ENCODE peak calls at places on chromosomes 7 and 10, in six cellular contexts. J is SK-N-SH, P is H1, R is esophagus muscularis mucosa, G is A549, C is transverse colon. U is an unnamed sample.
A peak's percentile ranks its signal among the peaks of the same experiment; 100 is the strongest.

GRCh38 chr10:57982091-57982490 is 285.6 kb downstream of the IPMK start:
- DNase-seq in J (no peak), P (no peak), R (no peak), G (no peak), C (no peak), U (no peak)

GRCh38 chr10:102775973-102776669 is 32.4 kb downstream of the WBP1L start:
- DNase-seq in J (peak; percentile 66), P (no peak), R (peak; percentile 96), G (no peak), C (peak; percentile 59), U (peak; percentile 52)

GRCh38 chr10:36677170-36677768 is 448.1 kb upstream of the ANKRD30A start:
- DNase-seq in J (no peak), P (no peak), R (no peak), G (no peak), C (no peak), U (no peak)

GRCh38 chr7:129721139-129721538 is 109.6 kb downstream of the NRF1 start:
- DNase-seq in J (no peak), P (no peak), R (no peak), G (no peak), C (no peak), U (no peak)

GRCh38 chr7:473211-473734 is 46.4 kb downstream of the PDGFA start:
- DNase-seq in J (no peak), P (no peak), R (no peak), G (no peak), C (no peak), U (peak; percentile 21)

GRCh38 chr7:105721571-105722104 is 140.3 kb upstream of the EFCAB10 start:
- DNase-seq in J (no peak), P (peak; percentile 19), R (no peak), G (no peak), C (no peak), U (no peak)

GRCh38 chr7:98949336-98950044 is 71.2 kb downstream of the TRRAP start:
- DNase-seq in J (no peak), P (no peak), R (no peak), G (no peak), C (no peak), U (no peak)

GRCh38 chr10:24008164-24009066 is 200.5 kb upstream of the KIAA1217 start:
- DNase-seq in J (no peak), P (no peak), R (no peak), G (no peak), C (no peak), U (no peak)

GRCh38 chr7:94050046-94050445 is 45.9 kb upstream of the BET1 start:
- DNase-seq in J (no peak), P (no peak), R (no peak), G (no peak), C (peak; percentile 12), U (no peak)

GRCh38 chr10:2925631-2926030 is 141.7 kb upstream of the PFKP start:
- DNase-seq in J (no peak), P (no peak), R (no peak), G (no peak), C (peak; percentile 30), U (peak; percentile 46)

GRCh38 chr10:77428776-77429395 is 208.7 kb downstream of the KCNMA1 start:
- DNase-seq in J (no peak), P (no peak), R (no peak), G (peak; percentile 62), C (peak; percentile 49), U (peak; percentile 48)

GRCh38 chr10:4426866-4427265 is 399.1 kb upstream of the AKR1E2 start:
- DNase-seq in J (no peak), P (no peak), R (no peak), G (no peak), C (no peak), U (no peak)

DNA sequence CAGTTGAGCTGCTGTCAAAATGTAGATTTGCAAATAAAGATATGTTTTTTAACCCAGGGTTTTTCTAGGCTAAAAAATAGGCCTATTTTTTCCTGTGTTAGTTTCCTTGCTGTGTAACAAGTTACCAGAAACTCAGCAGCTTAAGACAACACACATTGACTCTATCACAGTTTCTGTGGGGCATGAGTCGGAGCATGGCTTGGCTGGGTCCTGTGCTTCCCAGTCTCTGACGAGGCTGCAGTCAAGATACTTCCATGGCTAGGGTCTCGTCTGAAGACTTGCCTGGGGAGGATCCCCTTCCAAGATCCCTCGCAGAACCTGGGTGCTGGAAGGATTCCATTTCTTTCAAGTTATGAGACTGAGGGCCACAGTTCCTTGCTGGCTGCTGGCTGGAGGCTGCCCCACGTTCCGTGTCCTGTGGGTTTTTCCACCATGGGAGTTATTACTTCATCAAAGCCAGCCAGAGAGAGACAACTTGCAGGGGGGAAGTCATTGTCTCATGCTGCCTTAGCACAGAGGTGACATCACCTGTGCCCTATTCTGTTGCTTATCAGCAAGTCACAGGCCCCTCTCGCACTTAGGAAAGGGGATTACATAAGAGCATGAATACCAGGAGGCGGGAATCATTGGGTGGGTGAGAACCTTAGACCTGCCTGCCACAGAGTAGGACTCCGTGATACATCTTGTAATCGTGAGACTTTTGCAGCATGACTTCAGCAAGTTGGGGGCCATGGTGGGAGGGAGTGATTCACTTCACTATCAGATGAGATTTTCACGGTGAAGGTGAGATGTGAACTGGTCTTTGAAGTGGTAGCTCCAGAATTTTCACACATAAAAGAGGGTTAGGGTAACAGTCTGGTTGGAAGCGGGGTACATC is 77.9 kb downstream of the CCNY start:
- DNase-seq in J (no peak), P (no peak), R (no peak), G (no peak), C (no peak), U (no peak)
- TF ChIP-seq EP300 in J (no peak), P (no peak), R (no peak), G (no peak), C (no peak), U (no peak)

GRCh38 chr7:28160551-28160991 is 20.0 kb downstream of the JAZF1 start:
- DNase-seq in J (no peak), P (no peak), R (no peak), G (no peak), C (no peak), U (no peak)
- H3K4me3 ChIP-seq in J (no peak overlapping the region), P (no peak overlapping the region), R (no peak overlapping the region), G (no peak overlapping the region), C (no peak overlapping the region), U (no peak overlapping the region)

GRCh38 chr7:41152179-41152678 is 550.7 kb downstream of the INHBA start:
- DNase-seq in J (no peak), P (no peak), R (no peak), G (no peak), C (no peak), U (no peak)
- TF ChIP-seq EP300 in J (no peak), P (no peak), R (no peak), G (no peak), C (no peak), U (no peak)

DNA sequence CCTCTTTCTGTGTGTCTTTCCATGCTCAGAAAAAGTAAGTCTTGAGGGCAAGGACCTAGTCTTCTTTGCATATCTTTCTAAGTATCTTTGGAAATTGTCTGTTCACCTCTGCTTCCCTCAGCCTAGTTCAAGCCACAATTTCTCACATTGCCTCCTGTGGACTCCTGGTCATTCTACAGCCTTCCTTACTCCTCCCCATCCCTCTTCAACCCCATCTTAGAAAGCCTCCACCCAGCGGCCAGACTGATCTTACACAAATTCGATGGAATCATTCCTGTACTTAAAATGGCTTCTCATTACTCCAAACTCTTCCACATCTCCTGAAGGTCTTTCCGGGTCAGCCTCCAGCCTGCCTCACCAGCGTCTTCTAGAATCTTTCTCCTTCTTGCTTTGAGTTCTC is 24.1 kb upstream of the AGK start:
- DNase-seq in J (no peak), P (no peak), R (no peak), G (peak; percentile 19), C (no peak), U (no peak)
- H3K4me3 ChIP-seq in J (no peak overlapping the region), P (no peak overlapping the region), R (no peak overlapping the region), G (no peak overlapping the region), C (no peak overlapping the region), U (no peak overlapping the region)

DNA sequence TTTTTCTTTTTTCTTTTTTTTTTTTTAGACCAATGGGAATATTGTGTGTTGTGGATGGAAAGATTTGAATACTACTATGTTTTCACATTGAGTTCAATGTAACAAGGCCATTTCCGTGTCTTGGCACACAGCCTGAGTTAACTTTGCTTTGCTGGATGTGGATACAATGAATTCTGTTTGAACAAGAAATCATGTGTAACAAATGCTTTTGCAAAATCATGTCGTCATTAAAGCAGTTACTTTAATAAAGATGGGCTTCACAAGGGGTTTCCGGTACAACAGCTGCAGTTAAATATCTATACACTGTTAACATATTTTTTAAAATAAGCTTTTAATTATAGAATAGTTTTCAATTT is 13.5 kb upstream of the ENTPD1 start:
- DNase-seq in J (no peak), P (no peak), R (no peak), G (peak; percentile 37), C (peak; percentile 52), U (peak; percentile 88)
- TF ChIP-seq EP300 in J (no peak), P (no peak), R (no peak), G (no peak), C (no peak), U (no peak)

DNA sequence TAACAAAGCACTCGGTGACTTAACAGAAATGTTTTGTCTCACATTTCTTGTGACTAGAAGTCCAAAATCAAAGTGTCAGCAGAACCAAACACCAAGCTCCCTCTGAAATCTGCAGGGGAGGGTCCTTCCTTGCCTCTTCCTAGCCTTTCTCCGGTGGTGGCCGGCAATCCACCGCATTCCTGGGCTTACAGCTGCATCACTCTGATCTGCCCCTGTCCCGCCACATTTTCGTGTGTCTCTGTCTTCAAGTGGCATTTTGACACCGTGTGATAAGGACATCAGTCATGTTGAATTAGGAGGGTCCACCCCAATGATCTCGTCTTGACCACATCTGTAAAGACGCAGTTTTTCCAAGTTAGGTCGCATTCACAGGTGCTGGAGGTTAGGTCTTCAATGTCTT is 30.5 kb upstream of the TOMM7 start:
- DNase-seq in J (no peak), P (no peak), R (no peak), G (no peak), C (no peak), U (no peak)
- H3K4me3 ChIP-seq in J (no peak overlapping the region), P (no peak overlapping the region), R (no peak overlapping the region), G (no peak overlapping the region), C (no peak overlapping the region), U (no peak overlapping the region)

GRCh38 chr7:70154521-70155180 is 556.4 kb downstream of the AUTS2 start:
- DNase-seq in J (no peak), P (no peak), R (no peak), G (no peak), C (no peak), U (no peak)
- TF ChIP-seq EP300 in J (no peak), P (no peak), R (no peak), G (no peak), C (no peak), U (no peak)

DNA sequence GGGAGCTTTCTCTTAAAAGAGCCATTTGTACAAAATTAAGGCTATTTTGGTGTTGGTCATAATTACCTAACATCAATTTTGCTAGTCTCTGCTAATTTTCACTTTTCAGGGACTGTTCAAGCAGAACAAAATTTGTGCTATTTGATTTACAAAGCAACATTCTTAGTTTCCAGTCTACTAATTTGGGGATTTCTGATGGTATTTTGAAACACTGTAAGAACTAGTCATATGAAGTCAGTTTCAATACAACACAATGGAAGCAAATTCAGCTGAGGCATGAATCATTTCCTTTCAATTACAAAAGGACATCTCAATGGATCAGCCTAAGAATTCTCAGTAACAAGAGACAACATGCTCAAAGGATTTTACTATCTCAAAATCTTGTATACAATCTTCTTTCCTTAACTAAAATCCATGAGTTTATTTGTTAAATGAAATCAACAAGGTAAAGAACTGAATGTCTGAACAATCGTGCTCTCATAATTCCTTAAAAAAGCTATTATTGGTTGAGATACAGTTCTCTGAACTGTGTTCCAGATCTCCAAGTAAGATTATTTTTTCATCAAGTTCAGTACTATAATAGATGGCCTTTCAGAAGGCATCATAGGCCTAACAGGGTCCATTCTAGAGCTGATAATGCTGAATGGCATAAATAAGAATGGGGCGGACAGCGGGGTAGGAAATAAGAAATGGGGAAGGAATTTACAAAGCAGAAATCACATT is 144.6 kb downstream of the NRCAM start:
- DNase-seq in J (no peak), P (no peak), R (no peak), G (no peak), C (no peak), U (no peak)
- H3K4me3 ChIP-seq in J (no peak overlapping the region), P (no peak overlapping the region), R (no peak overlapping the region), G (no peak overlapping the region), C (no peak overlapping the region), U (no peak overlapping the region)

U was measured in stomach.